ENCODE peak calls at places on chromosomes 16 and 17, in ten cellular contexts. One of them, this sample, is unnamed. For H3K9me3, the result is how much of the 10 kb centered on the place peaks cover.

GRCh38 chr17:82890339-82890730 is 50.5 kb upstream of the ZNF750 start:
- ATAC-seq in upper lobe of right lung: peak
- ATAC-seq in A549: no peak
- ATAC-seq in T-helper 17 cell: no peak
- ATAC-seq in aorta: no peak
- ATAC-seq in lower lobe of right lung: peak
- ATAC-seq in heart left ventricle: no peak
- ATAC-seq in CD8-positive, alpha-beta T cell: no peak
- ATAC-seq in pancreas: no peak
- ATAC-seq in right cardiac atrium: no peak
- ATAC-seq in this sample: peak

GRCh38 chr16:48374255-48374654 is 11.0 kb downstream of the SIAH1 start:
- ATAC-seq in upper lobe of right lung: no peak
- ATAC-seq in A549: no peak
- ATAC-seq in T-helper 17 cell: no peak
- ATAC-seq in aorta: no peak
- ATAC-seq in lower lobe of right lung: no peak
- ATAC-seq in heart left ventricle: no peak
- ATAC-seq in CD8-positive, alpha-beta T cell: no peak
- ATAC-seq in pancreas: no peak
- ATAC-seq in right cardiac atrium: no peak
- ATAC-seq in this sample: no peak

GRCh38 chr17:4573682-4574081 is 10.6 kb upstream of the SMTNL2 start:
- ATAC-seq in upper lobe of right lung: peak
- ATAC-seq in A549: peak
- ATAC-seq in T-helper 17 cell: peak
- ATAC-seq in aorta: no peak
- ATAC-seq in lower lobe of right lung: peak
- ATAC-seq in heart left ventricle: peak
- ATAC-seq in CD8-positive, alpha-beta T cell: peak
- ATAC-seq in pancreas: no peak
- ATAC-seq in right cardiac atrium: no peak
- ATAC-seq in this sample: no peak

GRCh38 chr17:50209472-50210248 is 8.2 kb upstream of the COL1A1 start:
- ATAC-seq in upper lobe of right lung: peak
- ATAC-seq in A549: no peak
- ATAC-seq in T-helper 17 cell: no peak
- ATAC-seq in aorta: peak
- ATAC-seq in lower lobe of right lung: peak
- ATAC-seq in heart left ventricle: peak
- ATAC-seq in CD8-positive, alpha-beta T cell: no peak
- ATAC-seq in pancreas: no peak
- ATAC-seq in right cardiac atrium: peak
- ATAC-seq in this sample: peak

GRCh38 chr16:762595-763268 is 2.2 kb downstream of the MSLN start:
- ATAC-seq in upper lobe of right lung: no peak
- ATAC-seq in A549: peak
- ATAC-seq in T-helper 17 cell: no peak
- ATAC-seq in aorta: no peak
- ATAC-seq in lower lobe of right lung: no peak
- ATAC-seq in heart left ventricle: no peak
- ATAC-seq in CD8-positive, alpha-beta T cell: no peak
- ATAC-seq in pancreas: no peak
- ATAC-seq in right cardiac atrium: no peak
- ATAC-seq in this sample: no peak

GRCh38 chr16:4677390-4677789 is 16.0 kb upstream of the NUDT16L1 start:
- ATAC-seq in upper lobe of right lung: peak
- ATAC-seq in A549: no peak
- ATAC-seq in T-helper 17 cell: no peak
- ATAC-seq in aorta: no peak
- ATAC-seq in lower lobe of right lung: peak
- ATAC-seq in heart left ventricle: peak
- ATAC-seq in CD8-positive, alpha-beta T cell: no peak
- ATAC-seq in pancreas: no peak
- ATAC-seq in right cardiac atrium: peak
- ATAC-seq in this sample: no peak

GRCh38 chr16:12750554-12750918 is 53.2 kb downstream of the CPPED1 start:
- ATAC-seq in upper lobe of right lung: no peak
- ATAC-seq in A549: no peak
- ATAC-seq in T-helper 17 cell: no peak
- ATAC-seq in aorta: no peak
- ATAC-seq in lower lobe of right lung: no peak
- ATAC-seq in heart left ventricle: no peak
- ATAC-seq in CD8-positive, alpha-beta T cell: no peak
- ATAC-seq in pancreas: no peak
- ATAC-seq in right cardiac atrium: no peak
- ATAC-seq in this sample: no peak

GRCh38 chr16:49739381-49739780 is 116.5 kb downstream of the ZNF423 start:
- ATAC-seq in upper lobe of right lung: no peak
- ATAC-seq in A549: peak
- ATAC-seq in T-helper 17 cell: no peak
- ATAC-seq in aorta: no peak
- ATAC-seq in lower lobe of right lung: no peak
- ATAC-seq in heart left ventricle: no peak
- ATAC-seq in CD8-positive, alpha-beta T cell: no peak
- ATAC-seq in pancreas: no peak
- ATAC-seq in right cardiac atrium: no peak
- ATAC-seq in this sample: no peak

GRCh38 chr17:78962345-78962983 is 17.3 kb downstream of the LGALS3BP start:
- ATAC-seq in upper lobe of right lung: peak
- ATAC-seq in A549: no peak
- ATAC-seq in T-helper 17 cell: no peak
- ATAC-seq in aorta: no peak
- ATAC-seq in lower lobe of right lung: peak
- ATAC-seq in heart left ventricle: no peak
- ATAC-seq in CD8-positive, alpha-beta T cell: no peak
- ATAC-seq in pancreas: no peak
- ATAC-seq in right cardiac atrium: no peak
- ATAC-seq in this sample: no peak

GRCh38 chr17:8887834-8888703 is 20.6 kb upstream of the PIK3R6 start:
- ATAC-seq in upper lobe of right lung: peak
- ATAC-seq in A549: peak
- ATAC-seq in T-helper 17 cell: no peak
- ATAC-seq in aorta: no peak
- ATAC-seq in lower lobe of right lung: no peak
- ATAC-seq in heart left ventricle: peak
- ATAC-seq in CD8-positive, alpha-beta T cell: no peak
- ATAC-seq in pancreas: no peak
- ATAC-seq in right cardiac atrium: peak
- ATAC-seq in this sample: no peak

GRCh38 chr16:47431960-47432359 is 28.9 kb downstream of the ITFG1 start:
- ATAC-seq in upper lobe of right lung: no peak
- ATAC-seq in A549: no peak
- ATAC-seq in T-helper 17 cell: no peak
- ATAC-seq in aorta: no peak
- ATAC-seq in lower lobe of right lung: no peak
- ATAC-seq in heart left ventricle: no peak
- ATAC-seq in CD8-positive, alpha-beta T cell: no peak
- ATAC-seq in pancreas: no peak
- ATAC-seq in right cardiac atrium: no peak
- ATAC-seq in this sample: no peak

GRCh38 chr17:13073013-13073412 is 55.2 kb upstream of the ELAC2 start:
- ATAC-seq in upper lobe of right lung: no peak
- ATAC-seq in A549: no peak
- ATAC-seq in T-helper 17 cell: no peak
- ATAC-seq in aorta: no peak
- ATAC-seq in lower lobe of right lung: no peak
- ATAC-seq in heart left ventricle: no peak
- ATAC-seq in CD8-positive, alpha-beta T cell: no peak
- ATAC-seq in pancreas: no peak
- ATAC-seq in right cardiac atrium: no peak
- ATAC-seq in this sample: no peak

GRCh38 chr17:65902165-65902564 is 289.8 kb downstream of the CEP112 start:
- ATAC-seq in upper lobe of right lung: no peak
- ATAC-seq in A549: no peak
- ATAC-seq in T-helper 17 cell: no peak
- ATAC-seq in aorta: no peak
- ATAC-seq in lower lobe of right lung: no peak
- ATAC-seq in heart left ventricle: no peak
- ATAC-seq in CD8-positive, alpha-beta T cell: no peak
- ATAC-seq in pancreas: no peak
- ATAC-seq in right cardiac atrium: no peak
- ATAC-seq in this sample: no peak

GRCh38 chr17:17022011-17022800 is 20.1 kb upstream of the MPRIP start:
- ATAC-seq in upper lobe of right lung: no peak
- ATAC-seq in A549: no peak
- ATAC-seq in T-helper 17 cell: no peak
- ATAC-seq in aorta: no peak
- ATAC-seq in lower lobe of right lung: no peak
- ATAC-seq in heart left ventricle: no peak
- ATAC-seq in CD8-positive, alpha-beta T cell: no peak
- ATAC-seq in pancreas: no peak
- ATAC-seq in right cardiac atrium: no peak
- ATAC-seq in this sample: no peak

GRCh38 chr16:68762996-68763756 is 26.1 kb downstream of the CDH1 start:
- ATAC-seq in upper lobe of right lung: peak
- ATAC-seq in A549: no peak
- ATAC-seq in T-helper 17 cell: no peak
- ATAC-seq in aorta: no peak
- ATAC-seq in lower lobe of right lung: no peak
- ATAC-seq in heart left ventricle: no peak
- ATAC-seq in CD8-positive, alpha-beta T cell: no peak
- ATAC-seq in pancreas: peak
- ATAC-seq in right cardiac atrium: no peak
- ATAC-seq in this sample: no peak

GRCh38 chr16:78593352-78593751 is 493.9 kb downstream of the WWOX start:
- ATAC-seq in upper lobe of right lung: no peak
- ATAC-seq in A549: no peak
- ATAC-seq in T-helper 17 cell: no peak
- ATAC-seq in aorta: no peak
- ATAC-seq in lower lobe of right lung: no peak
- ATAC-seq in heart left ventricle: no peak
- ATAC-seq in CD8-positive, alpha-beta T cell: no peak
- ATAC-seq in pancreas: no peak
- ATAC-seq in right cardiac atrium: no peak
- ATAC-seq in this sample: no peak

GRCh38 chr16:89315791-89316581 is 98.5 kb downstream of the ZNF778 start:
- ATAC-seq in upper lobe of right lung: peak
- ATAC-seq in A549: no peak
- ATAC-seq in T-helper 17 cell: peak
- ATAC-seq in aorta: peak
- ATAC-seq in lower lobe of right lung: peak
- ATAC-seq in heart left ventricle: peak
- ATAC-seq in CD8-positive, alpha-beta T cell: peak
- ATAC-seq in pancreas: no peak
- ATAC-seq in right cardiac atrium: peak
- ATAC-seq in this sample: peak

GRCh38 chr17:72545756-72546155 is 424.9 kb downstream of the SOX9 start:
- ATAC-seq in upper lobe of right lung: no peak
- ATAC-seq in A549: no peak
- ATAC-seq in T-helper 17 cell: no peak
- ATAC-seq in aorta: no peak
- ATAC-seq in lower lobe of right lung: no peak
- ATAC-seq in heart left ventricle: no peak
- ATAC-seq in CD8-positive, alpha-beta T cell: no peak
- ATAC-seq in pancreas: no peak
- ATAC-seq in right cardiac atrium: no peak
- ATAC-seq in this sample: no peak

GRCh38 chr16:78816499-78817441 is 717.3 kb downstream of the WWOX start:
- ATAC-seq in upper lobe of right lung: peak
- ATAC-seq in A549: no peak
- ATAC-seq in T-helper 17 cell: no peak
- ATAC-seq in aorta: peak
- ATAC-seq in lower lobe of right lung: peak
- ATAC-seq in heart left ventricle: peak
- ATAC-seq in CD8-positive, alpha-beta T cell: no peak
- ATAC-seq in pancreas: peak
- ATAC-seq in right cardiac atrium: peak
- ATAC-seq in this sample: peak

GRCh38 chr16:35585411-35585810 is 2126.0 kb downstream of the TP53TG3F start:
- ATAC-seq in upper lobe of right lung: no peak
- ATAC-seq in A549: no peak
- ATAC-seq in T-helper 17 cell: no peak
- ATAC-seq in aorta: no peak
- ATAC-seq in lower lobe of right lung: no peak
- ATAC-seq in heart left ventricle: no peak
- ATAC-seq in CD8-positive, alpha-beta T cell: no peak
- ATAC-seq in pancreas: no peak
- ATAC-seq in right cardiac atrium: no peak
- ATAC-seq in this sample: no peak
- H3K9me3 ChIP-seq in upper lobe of right lung: under half
- H3K9me3 ChIP-seq in A549: under half
- H3K9me3 ChIP-seq in T-helper 17 cell: under half
- H3K9me3 ChIP-seq in aorta: under half
- H3K9me3 ChIP-seq in lower lobe of right lung: under half
- H3K9me3 ChIP-seq in heart left ventricle: under half
- H3K9me3 ChIP-seq in CD8-positive, alpha-beta T cell: under half
- H3K9me3 ChIP-seq in pancreas: under half
- H3K9me3 ChIP-seq in right cardiac atrium: under half
- H3K9me3 ChIP-seq in this sample: under half

GRCh38 chr16:80038566-80038965 is 438.0 kb upstream of the MAF start:
- ATAC-seq in upper lobe of right lung: no peak
- ATAC-seq in A549: no peak
- ATAC-seq in T-helper 17 cell: no peak
- ATAC-seq in aorta: no peak
- ATAC-seq in lower lobe of right lung: no peak
- ATAC-seq in heart left ventricle: no peak
- ATAC-seq in CD8-positive, alpha-beta T cell: no peak
- ATAC-seq in pancreas: no peak
- ATAC-seq in right cardiac atrium: no peak
- ATAC-seq in this sample: no peak
- H3K9me3 ChIP-seq in upper lobe of right lung: under half
- H3K9me3 ChIP-seq in A549: under half
- H3K9me3 ChIP-seq in T-helper 17 cell: under half
- H3K9me3 ChIP-seq in aorta: under half
- H3K9me3 ChIP-seq in lower lobe of right lung: under half
- H3K9me3 ChIP-seq in heart left ventricle: under half
- H3K9me3 ChIP-seq in CD8-positive, alpha-beta T cell: under half
- H3K9me3 ChIP-seq in pancreas: under half
- H3K9me3 ChIP-seq in right cardiac atrium: under half
- H3K9me3 ChIP-seq in this sample: under half

GRCh38 chr16:35185366-35186044 is 1726.1 kb downstream of the TP53TG3F start:
- ATAC-seq in upper lobe of right lung: no peak
- ATAC-seq in A549: no peak
- ATAC-seq in T-helper 17 cell: no peak
- ATAC-seq in aorta: no peak
- ATAC-seq in lower lobe of right lung: no peak
- ATAC-seq in heart left ventricle: no peak
- ATAC-seq in CD8-positive, alpha-beta T cell: no peak
- ATAC-seq in pancreas: no peak
- ATAC-seq in right cardiac atrium: no peak
- ATAC-seq in this sample: no peak
- H3K9me3 ChIP-seq in upper lobe of right lung: under half
- H3K9me3 ChIP-seq in A549: under half
- H3K9me3 ChIP-seq in T-helper 17 cell: under half
- H3K9me3 ChIP-seq in aorta: under half
- H3K9me3 ChIP-seq in lower lobe of right lung: under half
- H3K9me3 ChIP-seq in heart left ventricle: under half
- H3K9me3 ChIP-seq in CD8-positive, alpha-beta T cell: under half
- H3K9me3 ChIP-seq in pancreas: under half
- H3K9me3 ChIP-seq in right cardiac atrium: under half
- H3K9me3 ChIP-seq in this sample: under half

GRCh38 chr16:3295209-3295608 is 10.0 kb downstream of the TIGD7 start:
- ATAC-seq in upper lobe of right lung: no peak
- ATAC-seq in A549: no peak
- ATAC-seq in T-helper 17 cell: no peak
- ATAC-seq in aorta: no peak
- ATAC-seq in lower lobe of right lung: peak
- ATAC-seq in heart left ventricle: peak
- ATAC-seq in CD8-positive, alpha-beta T cell: no peak
- ATAC-seq in pancreas: no peak
- ATAC-seq in right cardiac atrium: peak
- ATAC-seq in this sample: no peak
- H3K9me3 ChIP-seq in upper lobe of right lung: half or more
- H3K9me3 ChIP-seq in A549: half or more
- H3K9me3 ChIP-seq in T-helper 17 cell: under half
- H3K9me3 ChIP-seq in aorta: under half
- H3K9me3 ChIP-seq in lower lobe of right lung: half or more
- H3K9me3 ChIP-seq in heart left ventricle: half or more
- H3K9me3 ChIP-seq in CD8-positive, alpha-beta T cell: half or more
- H3K9me3 ChIP-seq in pancreas: under half
- H3K9me3 ChIP-seq in right cardiac atrium: under half
- H3K9me3 ChIP-seq in this sample: under half